ENCODE peak calls at places on chromosomes 1 and 21, in six cellular contexts. V is K562, S is endothelial cell, G is dorsolateral prefrontal cortex, P is GM12864, I is AG04450. R is an unnamed sample.

GRCh38 chr21:42382915-42383314 is 12.9 kb downstream of the TMPRSS3 start:
- DNase-seq in G (no peak), I (no peak), S (no peak), P (no peak), V (no peak), R (no peak)

GRCh38 chr1:222629921-222630535 is 12.1 kb downstream of the MIA3 start:
- DNase-seq in P (no peak), V (no peak), I (no peak), G (no peak), S (no peak), R (no peak)

GRCh38 chr1:244204004-244204403 is 152.9 kb downstream of the ZBTB18 start:
- DNase-seq in S (no peak), I (no peak), P (no peak), V (no peak), G (no peak), R (no peak)

GRCh38 chr1:193434319-193434718 is 247.9 kb upstream of the B3GALT2 start:
- DNase-seq in P (no peak), G (no peak), V (no peak), I (no peak), S (no peak), R (no peak)

GRCh38 chr1:52306227-52307006 is 59.6 kb downstream of the CC2D1B start:
- DNase-seq in S (no peak), I (no peak), P (no peak), G (no peak), V (no peak), R (no peak)

GRCh38 chr1:160522136-160522535 is 919 bp downstream of the SLAMF6 start:
- DNase-seq in S (no peak), V (no peak), P (no peak), I (no peak), G (no peak), R (no peak)

GRCh38 chr1:117527111-117527510 is 78.7 kb upstream of the TENT5C start:
- DNase-seq in G (no peak), V (no peak), S (no peak), P (no peak), I (no peak), R (no peak)

GRCh38 chr1:241250465-241250864 is 106.5 kb downstream of the RGS7 start:
- DNase-seq in P (no peak), V (no peak), I (no peak), G (no peak), S (no peak), R (no peak)

DNA sequence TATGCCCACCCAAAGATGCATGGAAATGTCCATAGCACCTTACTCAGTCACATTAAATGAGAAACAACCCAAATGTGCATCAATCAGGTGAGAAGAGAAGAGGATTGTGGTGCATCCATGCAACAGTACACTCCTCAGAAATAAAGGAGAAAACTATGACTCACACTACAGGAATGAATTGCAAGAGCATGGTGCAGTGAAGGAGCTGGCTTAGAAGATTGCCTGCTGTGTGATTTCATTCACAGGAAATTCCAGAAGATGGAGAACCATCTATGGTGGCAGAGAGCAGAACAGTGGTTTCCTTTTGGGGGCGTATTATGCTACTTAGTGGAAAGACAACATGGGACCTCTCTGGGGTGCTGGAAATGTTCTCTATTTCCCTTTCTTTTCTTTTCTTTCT is 278.6 kb upstream of the AJAP1 start:
- DNase-seq in P (no peak), S (no peak), G (no peak), I (no peak), V (no peak), R (no peak)
- TF ChIP-seq CTCF in P (no peak), S (no peak), G (no peak), I (no peak), V (no peak), R (no peak)

GRCh38 chr1:75471245-75471644 is 139.7 kb downstream of the SLC44A5 start:
- DNase-seq in I (no peak), P (no peak), V (no peak), G (no peak), S (no peak), R (no peak)

GRCh38 chr1:75470448-75470847 is 140.5 kb downstream of the SLC44A5 start:
- DNase-seq in P (no peak), V (no peak), G (no peak), I (no peak), S (no peak), R (no peak)

GRCh38 chr1:75469586-75470173 is 141.2 kb downstream of the SLC44A5 start:
- DNase-seq in S (no peak), P (no peak), I (no peak), V (no peak), G (no peak), R (no peak)

GRCh38 chr1:75472971-75473603 is 137.8 kb downstream of the SLC44A5 start:
- DNase-seq in V (no peak), G (no peak), S (no peak), I (no peak), P (no peak), R (no peak)

DNA sequence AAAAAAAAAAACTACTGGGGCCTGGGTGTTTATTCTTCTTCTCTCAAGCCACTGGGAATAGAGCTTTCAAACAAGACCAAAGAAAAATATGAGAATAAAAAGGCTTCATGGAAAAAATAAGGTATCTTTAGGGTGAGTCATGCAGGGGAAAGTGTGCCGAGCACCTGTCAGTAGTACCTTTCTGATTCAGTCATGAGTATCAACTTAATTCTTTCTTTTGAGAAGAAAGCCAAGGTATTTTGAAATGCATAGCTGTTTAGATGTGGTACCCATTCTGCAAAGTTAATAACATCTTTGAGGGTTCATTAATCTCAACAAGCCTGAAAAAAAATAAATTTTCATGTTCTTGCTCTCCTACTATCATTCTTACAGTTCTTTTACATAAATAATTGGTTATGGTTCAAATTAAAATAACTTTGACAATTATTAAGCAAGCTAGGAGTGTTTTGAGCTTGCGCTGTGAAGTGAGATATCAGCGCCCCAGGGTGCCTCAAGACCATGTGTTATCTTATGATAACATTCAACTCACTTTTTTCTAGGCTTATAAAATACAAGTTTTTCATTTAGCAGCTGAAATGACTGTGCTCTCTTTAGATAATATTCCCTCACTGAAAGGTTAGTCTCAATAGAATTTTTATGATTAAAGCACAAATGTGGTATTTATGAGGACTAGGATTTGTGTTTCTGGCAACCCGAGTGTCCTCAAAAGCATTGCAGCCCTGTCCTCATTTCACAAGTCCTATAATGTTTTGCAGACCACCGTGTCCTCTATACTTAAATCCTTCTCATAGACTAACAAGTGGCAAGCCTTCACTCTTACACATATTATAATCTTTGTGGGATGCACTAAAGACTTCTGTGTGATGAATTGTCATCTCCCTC is 138.6 kb downstream of the SLC44A5 start:
- DNase-seq in V (peak), G (no peak), P (no peak), S (no peak), I (no peak), R (no peak)
- TF ChIP-seq CTCF in V (no peak), G (no peak), P (no peak), S (no peak), I (no peak), R (no peak)

GRCh38 chr1:30737357-30738039 is 14.1 kb upstream of the MATN1 start:
- DNase-seq in V (no peak), S (no peak), I (no peak), P (no peak), G (no peak), R (no peak)

GRCh38 chr1:30734106-30734505 is 10.7 kb upstream of the MATN1 start:
- DNase-seq in S (no peak), V (no peak), G (no peak), I (no peak), P (no peak), R (no peak)

GRCh38 chr1:30734580-30734979 is 11.2 kb upstream of the MATN1 start:
- DNase-seq in V (no peak), S (no peak), G (no peak), P (no peak), I (no peak), R (no peak)

GRCh38 chr1:30735124-30735523 is 11.7 kb upstream of the MATN1 start:
- DNase-seq in G (no peak), I (no peak), V (no peak), P (no peak), S (no peak), R (no peak)

DNA sequence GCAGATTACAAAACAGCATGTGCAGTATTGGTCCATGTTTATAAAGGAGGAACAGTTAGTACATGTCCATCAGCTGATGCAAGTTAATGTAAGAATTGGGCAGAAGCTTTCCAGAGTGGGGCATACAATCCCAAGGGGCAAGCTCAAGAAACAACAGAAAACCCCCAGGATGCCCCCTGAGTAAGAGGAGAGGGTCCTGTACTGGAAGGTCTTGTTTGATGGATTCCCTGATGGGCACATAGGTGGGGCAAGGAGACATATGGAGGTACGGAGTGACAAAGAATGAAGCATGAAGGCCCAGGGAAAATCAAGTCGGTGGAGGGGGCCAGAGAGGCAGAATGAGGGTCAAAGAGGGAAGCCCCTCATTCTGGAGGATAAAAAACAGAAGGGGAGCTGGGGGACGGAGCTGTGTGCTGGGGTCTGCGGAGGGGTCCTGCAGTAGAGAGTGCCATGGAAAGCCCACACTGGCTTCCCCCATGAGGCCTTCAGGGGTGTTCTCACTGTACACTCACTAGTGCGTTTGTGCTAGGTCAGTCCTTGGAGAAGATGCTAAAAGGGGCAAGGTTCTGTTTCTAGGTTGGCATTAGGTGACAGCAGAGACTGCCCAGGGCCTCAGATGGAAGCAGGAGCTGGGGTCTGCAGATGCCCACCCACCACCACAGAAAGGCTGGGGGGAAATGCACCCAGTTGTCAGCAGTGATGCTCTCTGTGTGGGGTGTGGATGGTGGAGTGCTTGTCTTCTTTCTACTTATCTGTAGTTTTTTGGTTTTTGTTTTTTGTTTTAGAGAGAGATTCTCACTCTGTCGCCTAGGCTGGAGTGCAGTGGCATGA is 12.5 kb upstream of the MATN1 start:
- DNase-seq in S (no peak), I (no peak), P (no peak), G (no peak), V (no peak), R (no peak)
- TF ChIP-seq CTCF in S (no peak), I (no peak), P (no peak), G (no peak), V (no peak), R (no peak)

GRCh38 chr1:221272940-221273339 is 393.7 kb downstream of the HLX start:
- DNase-seq in S (no peak), P (no peak), I (no peak), V (no peak), G (no peak), R (no peak)
- TF ChIP-seq CTCF in S (no peak), P (peak), I (no peak), V (no peak), G (no peak), R (no peak)

GRCh38 chr1:40081874-40082273 is 15.2 kb downstream of the PPT1 start:
- DNase-seq in P (no peak), G (no peak), I (no peak), V (no peak), S (no peak), R (no peak)

GRCh38 chr1:40079774-40080390 is 17.2 kb downstream of the PPT1 start:
- DNase-seq in V (no peak), P (no peak), I (no peak), S (no peak), G (no peak), R (no peak)

GRCh38 chr1:40075251-40075650 is 21.8 kb downstream of the PPT1 start:
- DNase-seq in S (no peak), P (no peak), V (no peak), G (no peak), I (no peak), R (no peak)

GRCh38 chr1:40076895-40077312 is 20.1 kb downstream of the PPT1 start:
- DNase-seq in G (no peak), V (peak), I (peak), P (no peak), S (no peak), R (no peak)

DNA sequence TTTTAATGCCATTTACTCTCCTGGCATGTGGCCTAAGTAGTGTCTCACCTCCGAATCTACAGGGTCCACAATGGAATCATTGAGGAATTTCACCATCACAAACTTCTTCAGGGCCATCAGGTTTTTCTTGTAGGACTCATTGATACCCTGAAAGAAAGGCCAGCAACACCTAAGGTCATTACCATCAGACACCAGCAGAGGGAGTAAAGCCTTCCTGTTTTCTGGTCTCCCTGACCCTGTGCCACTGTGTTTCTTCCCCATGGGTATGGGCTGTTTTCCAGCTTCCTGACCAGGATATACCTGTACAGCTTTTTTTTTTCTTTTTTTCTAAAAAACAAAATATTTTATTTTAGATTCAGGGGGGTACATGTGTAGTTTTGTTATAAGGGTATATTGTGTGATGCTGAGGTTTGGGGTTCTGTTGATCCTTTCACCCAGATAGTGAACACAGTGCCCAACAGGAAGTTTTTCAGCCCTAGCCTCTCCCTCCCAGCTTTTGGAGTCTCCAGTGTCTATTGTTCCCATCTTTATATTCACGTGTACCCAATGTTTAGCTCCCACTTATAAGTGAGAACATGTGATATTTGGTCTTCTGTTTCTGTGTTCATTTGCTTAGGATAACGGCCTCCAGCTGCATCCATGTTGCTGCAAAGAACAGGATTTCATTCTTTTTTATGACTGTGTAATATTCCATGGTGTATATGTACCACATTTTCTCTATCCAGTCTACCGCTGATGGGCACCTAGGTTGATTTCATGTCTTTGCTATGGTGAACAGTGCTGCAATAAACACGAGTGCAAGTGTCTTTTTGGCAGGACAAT is 18.3 kb downstream of the PPT1 start:
- DNase-seq in S (peak), I (peak), P (no peak), V (peak), G (no peak), R (no peak)
- TF ChIP-seq CTCF in S (peak), I (peak), P (peak), V (peak), G (peak), R (peak)

DNA sequence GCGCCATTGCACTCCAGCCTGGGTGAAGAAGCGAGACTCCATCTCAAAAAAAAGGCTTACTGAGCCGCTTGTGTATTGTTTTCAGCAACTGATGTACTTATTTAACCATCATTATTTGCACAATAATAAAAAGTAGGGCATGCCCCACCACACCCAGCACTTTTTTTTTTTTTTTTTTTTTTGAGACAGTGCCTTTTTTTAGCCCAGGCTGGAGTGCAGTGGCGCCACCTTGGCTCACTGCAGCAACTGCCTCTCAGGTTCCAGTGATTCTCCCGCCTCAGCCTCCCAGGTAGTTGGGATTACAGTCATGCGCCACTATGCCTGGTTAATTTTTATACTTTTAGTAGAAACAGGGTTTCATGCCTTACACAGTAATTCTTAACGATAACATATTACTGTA is 12.2 kb upstream of the TRNAU1AP start:
- DNase-seq in S (no peak), P (no peak), I (no peak), G (no peak), V (no peak), R (no peak)
- TF ChIP-seq CTCF in S (no peak), P (no peak), I (peak), G (no peak), V (peak), R (no peak)

GRCh38 chr1:47449702-47450552 is 12.1 kb downstream of the FOXD2 start:
- DNase-seq in G (no peak), I (no peak), V (peak), P (no peak), S (peak), R (no peak)
- TF ChIP-seq CTCF in G (peak), I (peak), V (peak), P (peak), S (peak), R (no peak)

DNA sequence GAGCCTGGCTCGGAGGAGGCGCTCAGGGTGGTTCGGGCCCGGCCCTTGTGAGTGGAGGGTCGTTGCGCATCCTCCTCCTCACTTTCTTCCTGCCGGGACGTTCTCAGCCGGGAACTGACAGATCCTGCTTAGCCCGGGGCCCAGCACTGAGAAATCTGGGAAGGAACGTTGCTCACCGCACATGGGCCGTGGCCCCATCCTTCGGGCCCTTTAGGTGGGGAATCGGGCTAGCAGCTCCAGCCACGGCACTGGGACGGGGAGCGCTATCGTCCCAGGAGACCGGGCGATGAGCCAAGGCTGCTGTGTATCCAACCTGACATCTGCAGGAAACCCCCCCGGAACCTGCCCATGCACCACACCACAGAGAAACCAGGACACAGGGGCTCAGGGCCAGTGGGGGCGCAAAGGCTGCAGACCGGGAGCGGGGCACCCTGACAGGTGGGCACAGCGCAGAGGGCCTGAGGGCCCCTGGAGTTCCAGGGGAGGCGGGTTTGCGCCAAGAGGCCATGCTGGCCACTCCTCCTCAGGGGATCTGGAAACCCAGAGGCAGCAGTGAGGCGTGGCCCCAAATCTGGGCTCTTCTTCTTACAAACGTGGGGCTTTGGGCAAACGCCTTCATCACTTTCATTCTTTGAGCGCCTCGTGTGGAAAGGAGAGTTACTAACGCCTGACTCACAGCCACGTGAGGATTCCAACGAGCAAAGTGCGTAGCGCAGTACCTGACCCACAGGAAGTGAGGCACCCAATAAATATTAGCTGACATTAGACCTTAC is at the start of gene SH2D5:
- DNase-seq in I (peak), G (peak), V (peak), S (no peak), P (peak), R (peak)
- TF ChIP-seq CTCF in I (peak), G (peak), V (peak), S (no peak), P (peak), R (no peak)

GRCh38 chr1:20107767-20108166 is 11.6 kb downstream of the PLA2G2D start:
- DNase-seq in G (no peak), P (no peak), V (no peak), I (no peak), S (no peak), R (no peak)
- TF ChIP-seq CTCF in G (no peak), P (no peak), V (no peak), I (no peak), S (no peak), R (no peak)